ENCODE peak calls at places on chromosomes 16 and 17, in four cellular contexts. E is astrocyte of the spinal cord, M is progenitor cell of endocrine pancreas, J is ovary. P is an unnamed sample.

GRCh38 chr16:65012357-65012756 is 109.5 kb downstream of the CDH11 start:
- DNase-seq in E (peak), M (no peak), J (no peak), P (no peak)

GRCh38 chr17:78448356-78448993 is 70.0 kb downstream of the PGS1 start:
- DNase-seq in E (no peak), M (no peak), J (no peak), P (no peak)

GRCh38 chr16:24978370-24978914 is 36.7 kb downstream of the ARHGAP17 start:
- DNase-seq in E (no peak), M (no peak), J (no peak), P (no peak)

GRCh38 chr17:13413001-13413400 is 188.7 kb downstream of the HS3ST3A1 start:
- DNase-seq in E (no peak), M (no peak), J (no peak), P (no peak)

GRCh38 chr17:32871736-32872135 is 5.2 kb downstream of the MYO1D start:
- DNase-seq in E (no peak), M (no peak), J (no peak), P (no peak)

GRCh38 chr16:71762186-71762585 is 37.7 kb upstream of the PHLPP2 start:
- DNase-seq in E (no peak), M (no peak), J (no peak), P (no peak)

GRCh38 chr16:57096192-57096591 is 3.8 kb downstream of the CPNE2 start:
- DNase-seq in E (no peak), M (no peak), J (no peak), P (no peak)

GRCh38 chr16:4860727-4861342 is 13.6 kb downstream of the UBN1 start:
- DNase-seq in E (no peak), M (no peak), J (no peak), P (no peak)

GRCh38 chr17:68733241-68734176 is 132.3 kb upstream of the FAM20A start:
- DNase-seq in E (no peak), M (no peak), J (peak), P (no peak)

GRCh38 chr17:77207689-77208216 is 67.0 kb downstream of the SEC14L1 start:
- DNase-seq in E (no peak), M (no peak), J (no peak), P (no peak)

GRCh38 chr17:80939151-80940145 is 52.2 kb upstream of the CHMP6 start:
- DNase-seq in E (no peak), M (no peak), J (no peak), P (no peak)
- TF ChIP-seq CTCF in E (no peak), M (no peak), J (no peak), P (no peak)

GRCh38 chr16:68843482-68844210 is at the start of gene TANGO6:
- DNase-seq in E (peak), M (peak), J (peak), P (peak)
- TF ChIP-seq CTCF in E (peak), M (peak), J (no peak), P (peak)

DNA sequence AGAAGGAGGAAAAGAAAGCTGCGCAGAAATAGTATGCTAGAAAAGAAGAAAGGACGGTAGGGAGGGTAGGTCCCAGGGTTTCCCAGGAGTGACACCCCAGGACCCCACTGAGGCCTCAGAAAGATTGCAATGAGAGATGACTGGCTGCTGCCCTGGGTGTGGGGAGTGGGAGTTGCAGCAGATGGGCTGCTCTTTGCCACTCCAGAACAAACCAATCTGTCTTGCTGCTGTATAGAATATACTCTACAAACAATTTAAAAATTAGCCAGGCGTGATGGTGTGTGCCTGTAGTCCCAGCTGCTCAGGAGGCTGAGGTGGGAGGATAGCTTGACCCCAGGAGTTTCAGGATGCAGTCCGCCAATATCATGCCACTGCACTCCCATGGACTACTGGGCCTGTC is 207.6 kb upstream of the C16orf82 start:
- DNase-seq in E (no peak), M (no peak), J (no peak), P (no peak)
- TF ChIP-seq CTCF in E (no peak), M (no peak), J (no peak), P (no peak)

DNA sequence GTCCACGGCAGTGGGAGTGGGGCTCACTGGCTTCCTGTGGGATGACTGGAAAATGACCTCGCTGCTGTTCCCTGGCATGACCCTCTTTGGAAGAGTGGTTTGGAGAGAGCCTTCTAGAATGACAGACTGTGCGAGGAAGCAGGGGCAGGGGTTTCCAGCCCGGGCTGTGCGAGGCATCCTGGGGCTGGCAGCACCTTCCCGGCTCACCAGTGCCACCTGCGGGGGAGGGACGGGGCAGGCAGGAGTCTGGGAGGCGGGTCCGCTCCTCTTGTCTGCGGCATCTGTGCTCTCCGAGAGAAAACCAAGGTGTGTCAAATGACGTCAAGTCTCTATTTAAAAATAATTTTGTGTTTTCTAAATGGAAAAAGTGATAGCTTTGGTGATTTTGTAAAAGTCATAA is 7.8 kb upstream of the RNF213 start:
- DNase-seq in E (no peak), M (peak), J (no peak), P (peak)
- TF ChIP-seq CTCF in E (peak), M (peak), J (no peak), P (peak)

DNA sequence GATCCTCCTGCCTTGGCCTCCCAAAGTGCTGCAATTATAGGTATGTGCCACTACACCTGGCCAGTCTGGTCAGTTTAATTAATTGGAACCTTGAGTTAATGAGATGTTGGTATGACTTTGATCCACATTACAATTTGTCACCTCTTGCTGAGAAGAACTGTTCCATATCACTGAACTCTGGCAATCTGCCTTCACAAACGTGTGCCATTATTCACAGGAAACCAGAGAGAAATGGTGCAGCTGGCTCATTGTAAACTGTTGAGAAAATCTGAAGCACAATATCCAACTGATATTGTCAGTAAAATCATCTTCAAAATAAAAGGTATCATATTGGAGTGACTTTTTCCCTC is 39.3 kb upstream of the YPEL2 start:
- DNase-seq in E (no peak), M (no peak), J (no peak), P (no peak)
- TF ChIP-seq CTCF in E (no peak), M (no peak), J (no peak), P (no peak)

P was measured in GM13977.